ENCODE peak calls at places on chromosome 14, in six cellular contexts. One of them, this sample, is unnamed.

GRCh38 chr14:92568621-92569479 is 55.3 kb downstream of the RIN3 start:
- DNase-seq in prostate gland: no peak
- DNase-seq in testis: peak
- DNase-seq in HCT116: no peak
- DNase-seq in right lobe of liver: no peak
- DNase-seq in Peyer's patch: peak
- DNase-seq in this sample: peak

GRCh38 chr14:34985740-34986139 is 2.9 kb downstream of the SRP54 start:
- DNase-seq in prostate gland: no peak
- DNase-seq in Peyer's patch: no peak
- DNase-seq in right lobe of liver: no peak
- DNase-seq in HCT116: no peak
- DNase-seq in testis: no peak
- DNase-seq in this sample: no peak

GRCh38 chr14:35277179-35277578 is 15.0 kb upstream of the PSMA6 start:
- DNase-seq in Peyer's patch: no peak
- DNase-seq in right lobe of liver: no peak
- DNase-seq in testis: no peak
- DNase-seq in prostate gland: no peak
- DNase-seq in HCT116: no peak
- DNase-seq in this sample: no peak

GRCh38 chr14:90302529-90303303 is 29.0 kb downstream of the NRDE2 start:
- DNase-seq in prostate gland: no peak
- DNase-seq in right lobe of liver: no peak
- DNase-seq in HCT116: no peak
- DNase-seq in Peyer's patch: no peak
- DNase-seq in testis: peak
- DNase-seq in this sample: peak

GRCh38 chr14:102901633-102902032 is 20.8 kb upstream of the AMN start:
- DNase-seq in HCT116: no peak
- DNase-seq in testis: no peak
- DNase-seq in right lobe of liver: no peak
- DNase-seq in prostate gland: no peak
- DNase-seq in Peyer's patch: peak
- DNase-seq in this sample: no peak

GRCh38 chr14:99212199-99212598 is 59.8 kb downstream of the BCL11B start:
- DNase-seq in Peyer's patch: no peak
- DNase-seq in prostate gland: no peak
- DNase-seq in testis: no peak
- DNase-seq in HCT116: no peak
- DNase-seq in right lobe of liver: no peak
- DNase-seq in this sample: no peak

GRCh38 chr14:102442241-102443211 is 67.0 kb downstream of the ANKRD9 start:
- DNase-seq in right lobe of liver: no peak
- DNase-seq in HCT116: no peak
- DNase-seq in Peyer's patch: no peak
- DNase-seq in prostate gland: no peak
- DNase-seq in testis: no peak
- DNase-seq in this sample: no peak

GRCh38 chr14:58100735-58101368 is 51.2 kb downstream of the ARMH4 start:
- DNase-seq in Peyer's patch: no peak
- DNase-seq in testis: no peak
- DNase-seq in HCT116: no peak
- DNase-seq in right lobe of liver: no peak
- DNase-seq in prostate gland: no peak
- DNase-seq in this sample: no peak

GRCh38 chr14:102772781-102773570 is 4.3 kb upstream of the TRAF3 start:
- DNase-seq in prostate gland: no peak
- DNase-seq in Peyer's patch: no peak
- DNase-seq in right lobe of liver: no peak
- DNase-seq in testis: no peak
- DNase-seq in HCT116: no peak
- DNase-seq in this sample: peak

GRCh38 chr14:90274808-90275454 is 18.6 kb downstream of the PSMC1 start:
- DNase-seq in right lobe of liver: peak
- DNase-seq in HCT116: no peak
- DNase-seq in prostate gland: no peak
- DNase-seq in Peyer's patch: no peak
- DNase-seq in testis: peak
- DNase-seq in this sample: no peak

GRCh38 chr14:75709207-75709812 is 48.3 kb downstream of the TTLL5 start:
- DNase-seq in Peyer's patch: peak
- DNase-seq in testis: peak
- DNase-seq in prostate gland: peak
- DNase-seq in HCT116: peak
- DNase-seq in right lobe of liver: peak
- DNase-seq in this sample: peak

GRCh38 chr14:89828473-89829200 is 125.9 kb downstream of the EFCAB11 start:
- DNase-seq in testis: no peak
- DNase-seq in right lobe of liver: no peak
- DNase-seq in HCT116: no peak
- DNase-seq in prostate gland: no peak
- DNase-seq in Peyer's patch: no peak
- DNase-seq in this sample: no peak

GRCh38 chr14:67690011-67690410 is 5.6 kb downstream of the RDH11 start:
- DNase-seq in HCT116: no peak
- DNase-seq in testis: no peak
- DNase-seq in prostate gland: no peak
- DNase-seq in right lobe of liver: no peak
- DNase-seq in Peyer's patch: no peak
- DNase-seq in this sample: no peak

GRCh38 chr14:53605562-53605961 is 351.1 kb downstream of the BMP4 start:
- DNase-seq in right lobe of liver: no peak
- DNase-seq in testis: no peak
- DNase-seq in Peyer's patch: no peak
- DNase-seq in prostate gland: no peak
- DNase-seq in HCT116: no peak
- DNase-seq in this sample: no peak

GRCh38 chr14:31927348-31927826 is 149.7 kb upstream of the ARHGAP5 start:
- DNase-seq in Peyer's patch: no peak
- DNase-seq in prostate gland: no peak
- DNase-seq in HCT116: no peak
- DNase-seq in testis: no peak
- DNase-seq in right lobe of liver: no peak
- DNase-seq in this sample: no peak

GRCh38 chr14:35400707-35401421 is 3.7 kb downstream of the NFKBIA start:
- DNase-seq in testis: no peak
- DNase-seq in HCT116: no peak
- DNase-seq in prostate gland: no peak
- DNase-seq in Peyer's patch: no peak
- DNase-seq in right lobe of liver: no peak
- DNase-seq in this sample: no peak

GRCh38 chr14:100285021-100285912 is 21.0 kb downstream of the SLC25A29 start:
- DNase-seq in Peyer's patch: peak
- DNase-seq in right lobe of liver: peak
- DNase-seq in testis: peak
- DNase-seq in prostate gland: peak
- DNase-seq in HCT116: no peak
- DNase-seq in this sample: peak

GRCh38 chr14:89813485-89814080 is 140.9 kb downstream of the EFCAB11 start:
- DNase-seq in right lobe of liver: no peak
- DNase-seq in Peyer's patch: no peak
- DNase-seq in prostate gland: no peak
- DNase-seq in HCT116: no peak
- DNase-seq in testis: no peak
- DNase-seq in this sample: no peak

GRCh38 chr14:53147208-53147607 is 5.9 kb downstream of the DDHD1 start:
- DNase-seq in prostate gland: no peak
- DNase-seq in HCT116: no peak
- DNase-seq in testis: no peak
- DNase-seq in right lobe of liver: no peak
- DNase-seq in Peyer's patch: no peak
- DNase-seq in this sample: no peak

GRCh38 chr14:88363624-88364023 is 21.8 kb upstream of the SPATA7 start:
- DNase-seq in prostate gland: no peak
- DNase-seq in testis: no peak
- DNase-seq in HCT116: no peak
- DNase-seq in Peyer's patch: no peak
- DNase-seq in right lobe of liver: no peak
- DNase-seq in this sample: no peak

GRCh38 chr14:56423591-56423991 is 156.0 kb upstream of the TMEM260 start:
- DNase-seq in right lobe of liver: no peak
- DNase-seq in prostate gland: no peak
- DNase-seq in testis: no peak
- DNase-seq in HCT116: no peak
- DNase-seq in Peyer's patch: no peak
- DNase-seq in this sample: no peak

GRCh38 chr14:22338381-22338780 is 250.6 kb downstream of the DAD1 start:
- DNase-seq in Peyer's patch: no peak
- DNase-seq in testis: no peak
- DNase-seq in HCT116: no peak
- DNase-seq in prostate gland: no peak
- DNase-seq in right lobe of liver: no peak
- DNase-seq in this sample: no peak

GRCh38 chr14:104390221-104390931 is 189.2 kb upstream of the C14orf180 start:
- DNase-seq in right lobe of liver: peak
- DNase-seq in HCT116: no peak
- DNase-seq in Peyer's patch: peak
- DNase-seq in prostate gland: no peak
- DNase-seq in testis: peak
- DNase-seq in this sample: no peak

GRCh38 chr14:89465894-89466293 is 48.9 kb upstream of the FOXN3 start:
- DNase-seq in Peyer's patch: no peak
- DNase-seq in right lobe of liver: no peak
- DNase-seq in HCT116: no peak
- DNase-seq in testis: no peak
- DNase-seq in prostate gland: no peak
- DNase-seq in this sample: no peak

GRCh38 chr14:61662437-61663311 is 32.6 kb upstream of the HIF1A start:
- DNase-seq in testis: no peak
- DNase-seq in HCT116: peak
- DNase-seq in Peyer's patch: peak
- DNase-seq in right lobe of liver: no peak
- DNase-seq in prostate gland: no peak
- DNase-seq in this sample: peak

GRCh38 chr14:38567728-38568127 is 311.8 kb upstream of the CLEC14A start:
- DNase-seq in right lobe of liver: no peak
- DNase-seq in prostate gland: no peak
- DNase-seq in HCT116: no peak
- DNase-seq in Peyer's patch: no peak
- DNase-seq in testis: no peak
- DNase-seq in this sample: no peak

GRCh38 chr14:23931705-23932314 is 21.8 kb upstream of the DHRS4 start:
- DNase-seq in testis: no peak
- DNase-seq in Peyer's patch: no peak
- DNase-seq in prostate gland: no peak
- DNase-seq in HCT116: no peak
- DNase-seq in right lobe of liver: no peak
- DNase-seq in this sample: peak

GRCh38 chr14:102922490-102923200 is at the start of gene AMN:
- DNase-seq in testis: no peak
- DNase-seq in right lobe of liver: peak
- DNase-seq in Peyer's patch: no peak
- DNase-seq in HCT116: no peak
- DNase-seq in prostate gland: no peak
- DNase-seq in this sample: no peak

GRCh38 chr14:55136241-55136640 is 7.2 kb downstream of the LGALS3 start:
- DNase-seq in right lobe of liver: no peak
- DNase-seq in HCT116: no peak
- DNase-seq in prostate gland: no peak
- DNase-seq in Peyer's patch: no peak
- DNase-seq in testis: no peak
- DNase-seq in this sample: no peak

GRCh38 chr14:73325063-73325462 is 87.8 kb downstream of the PAPLN start:
- DNase-seq in testis: no peak
- DNase-seq in right lobe of liver: no peak
- DNase-seq in HCT116: no peak
- DNase-seq in prostate gland: no peak
- DNase-seq in Peyer's patch: no peak
- DNase-seq in this sample: no peak

GRCh38 chr14:91405241-91405721 is 12.3 kb downstream of the CCDC88C start:
- DNase-seq in prostate gland: no peak
- DNase-seq in HCT116: no peak
- DNase-seq in right lobe of liver: no peak
- DNase-seq in testis: no peak
- DNase-seq in Peyer's patch: peak
- DNase-seq in this sample: no peak

GRCh38 chr14:74348735-74349463 is 628 bp downstream of the VRTN start:
- DNase-seq in prostate gland: no peak
- DNase-seq in right lobe of liver: no peak
- DNase-seq in HCT116: no peak
- DNase-seq in Peyer's patch: no peak
- DNase-seq in testis: no peak
- DNase-seq in this sample: no peak
- TF ChIP-seq POLR2A in prostate gland: no peak
- TF ChIP-seq POLR2A in right lobe of liver: no peak
- TF ChIP-seq POLR2A in HCT116: no peak
- TF ChIP-seq POLR2A in Peyer's patch: no peak
- TF ChIP-seq POLR2A in testis: no peak
- TF ChIP-seq POLR2A in this sample: no peak

GRCh38 chr14:94376108-94376975 is 12.1 kb downstream of the SERPINA1 start:
- DNase-seq in Peyer's patch: no peak
- DNase-seq in prostate gland: no peak
- DNase-seq in testis: no peak
- DNase-seq in HCT116: no peak
- DNase-seq in right lobe of liver: peak
- DNase-seq in this sample: no peak
- TF ChIP-seq POLR2A in Peyer's patch: no peak
- TF ChIP-seq POLR2A in prostate gland: no peak
- TF ChIP-seq POLR2A in testis: no peak
- TF ChIP-seq POLR2A in HCT116: no peak
- TF ChIP-seq POLR2A in right lobe of liver: peak
- TF ChIP-seq POLR2A in this sample: no peak

GRCh38 chr14:21204167-21205025 is 48.5 kb upstream of the OR5AU1 start:
- DNase-seq in right lobe of liver: no peak
- DNase-seq in HCT116: no peak
- DNase-seq in testis: no peak
- DNase-seq in prostate gland: no peak
- DNase-seq in Peyer's patch: no peak
- DNase-seq in this sample: no peak
- TF ChIP-seq POLR2A in right lobe of liver: no peak
- TF ChIP-seq POLR2A in HCT116: no peak
- TF ChIP-seq POLR2A in testis: no peak
- TF ChIP-seq POLR2A in prostate gland: no peak
- TF ChIP-seq POLR2A in Peyer's patch: no peak
- TF ChIP-seq POLR2A in this sample: no peak

DNA sequence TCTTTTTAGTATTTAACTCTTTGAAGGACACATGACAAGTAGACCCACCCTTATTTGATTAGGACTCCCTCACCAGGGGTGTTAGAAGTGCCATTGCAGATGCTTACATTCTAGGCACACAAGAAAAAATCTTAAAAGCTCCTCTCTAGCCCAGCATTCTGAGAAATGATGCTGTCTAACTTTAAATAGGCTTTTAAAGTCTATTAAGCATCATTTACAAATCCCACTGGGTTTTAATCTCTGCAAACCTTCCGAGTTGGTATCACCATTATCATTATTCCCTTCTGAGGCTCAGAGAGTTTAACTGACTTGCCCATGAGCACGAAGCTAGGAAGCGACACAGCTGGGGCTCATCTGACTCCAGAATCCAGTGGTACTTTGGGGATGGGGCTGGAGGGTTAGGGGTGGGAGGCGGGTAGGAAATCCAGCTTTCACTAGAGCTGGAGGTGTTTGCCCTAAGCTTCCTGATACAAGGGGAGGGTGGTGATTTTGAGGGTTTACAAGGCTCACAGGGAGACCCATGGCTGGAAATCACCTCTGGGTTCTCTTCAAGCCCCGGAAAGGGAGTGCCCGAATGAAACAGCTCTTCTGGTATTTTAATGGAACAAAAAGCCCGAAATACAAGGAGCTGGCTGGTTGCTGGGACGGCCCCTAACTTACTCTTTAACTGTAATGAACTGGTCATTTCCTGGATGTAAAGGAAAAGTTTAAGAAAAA is 109.2 kb upstream of the FUT8 start:
- DNase-seq in HCT116: no peak
- DNase-seq in Peyer's patch: no peak
- DNase-seq in right lobe of liver: no peak
- DNase-seq in testis: no peak
- DNase-seq in prostate gland: no peak
- DNase-seq in this sample: no peak
- TF ChIP-seq POLR2A in HCT116: no peak
- TF ChIP-seq POLR2A in Peyer's patch: no peak
- TF ChIP-seq POLR2A in right lobe of liver: no peak
- TF ChIP-seq POLR2A in testis: no peak
- TF ChIP-seq POLR2A in prostate gland: no peak
- TF ChIP-seq POLR2A in this sample: no peak